ENCODE peak calls at places on chromosomes 11 and 22, in six cellular contexts. One of them, this sample, is unnamed.

GRCh38 chr22:43260346-43260745 is 73.4 kb upstream of the TTLL12 start:
- DNase-seq in coronary artery: no peak
- DNase-seq in HCT116: no peak
- DNase-seq in transverse colon: no peak
- DNase-seq in H9: peak; percentile 44
- DNase-seq in choroid plexus epithelial cell: peak; percentile 21
- DNase-seq in this sample: no peak

GRCh38 chr22:48404801-48405447 is 1422.7 kb downstream of the BRD1 start:
- DNase-seq in HCT116: no peak
- DNase-seq in H9: no peak
- DNase-seq in transverse colon: no peak
- DNase-seq in coronary artery: no peak
- DNase-seq in choroid plexus epithelial cell: no peak
- DNase-seq in this sample: no peak

GRCh38 chr11:63916837-63917684 is at the start of gene RCOR2:
- DNase-seq in transverse colon: peak; percentile 79
- DNase-seq in coronary artery: no peak
- DNase-seq in choroid plexus epithelial cell: peak; percentile 81
- DNase-seq in H9: peak; percentile 90
- DNase-seq in HCT116: no peak
- DNase-seq in this sample: peak; percentile 63

GRCh38 chr11:36631704-36632287 is 33.8 kb upstream of the RAG2 start:
- DNase-seq in choroid plexus epithelial cell: no peak
- DNase-seq in H9: no peak
- DNase-seq in transverse colon: no peak
- DNase-seq in HCT116: no peak
- DNase-seq in coronary artery: no peak
- DNase-seq in this sample: no peak

GRCh38 chr11:64385953-64386704 is 27.2 kb downstream of the RPS6KA4 start:
- DNase-seq in H9: no peak
- DNase-seq in coronary artery: no peak
- DNase-seq in transverse colon: no peak
- DNase-seq in HCT116: peak; percentile 38
- DNase-seq in choroid plexus epithelial cell: peak; percentile 17
- DNase-seq in this sample: peak; percentile 12

GRCh38 chr11:61362542-61362875 is 335 bp downstream of the TMEM138 start:
- DNase-seq in coronary artery: peak; percentile 75
- DNase-seq in HCT116: no peak
- DNase-seq in choroid plexus epithelial cell: peak; percentile 77
- DNase-seq in H9: no peak
- DNase-seq in transverse colon: no peak
- DNase-seq in this sample: peak; percentile 26

GRCh38 chr11:106961518-106961917 is 56.8 kb downstream of the GUCY1A2 start:
- DNase-seq in transverse colon: no peak
- DNase-seq in coronary artery: no peak
- DNase-seq in choroid plexus epithelial cell: peak; percentile 98
- DNase-seq in HCT116: no peak
- DNase-seq in H9: no peak
- DNase-seq in this sample: no peak

GRCh38 chr11:129732926-129733325 is 82.7 kb upstream of the TMEM45B start:
- DNase-seq in HCT116: no peak
- DNase-seq in H9: no peak
- DNase-seq in choroid plexus epithelial cell: no peak
- DNase-seq in coronary artery: no peak
- DNase-seq in transverse colon: no peak
- DNase-seq in this sample: peak; percentile 3

GRCh38 chr22:49372530-49373288 is 455.0 kb downstream of the BRD1 start:
- DNase-seq in choroid plexus epithelial cell: no peak
- DNase-seq in HCT116: peak; percentile 83
- DNase-seq in coronary artery: peak; percentile 62
- DNase-seq in transverse colon: no peak
- DNase-seq in H9: peak; percentile 84
- DNase-seq in this sample: peak; percentile 46

GRCh38 chr11:4983851-4984250 is 10.8 kb upstream of the OR51L1 start:
- DNase-seq in coronary artery: no peak
- DNase-seq in H9: no peak
- DNase-seq in choroid plexus epithelial cell: no peak
- DNase-seq in transverse colon: no peak
- DNase-seq in HCT116: no peak
- DNase-seq in this sample: peak; percentile 11

GRCh38 chr11:128745296-128746183 is 51.7 kb downstream of the FLI1 start:
- DNase-seq in choroid plexus epithelial cell: no peak
- DNase-seq in HCT116: no peak
- DNase-seq in transverse colon: no peak
- DNase-seq in H9: no peak
- DNase-seq in coronary artery: no peak
- DNase-seq in this sample: no peak

GRCh38 chr22:38318792-38319773 is 1.9 kb upstream of the CSNK1E start:
- DNase-seq in coronary artery: no peak
- DNase-seq in HCT116: no peak
- DNase-seq in H9: no peak
- DNase-seq in transverse colon: no peak
- DNase-seq in choroid plexus epithelial cell: no peak
- DNase-seq in this sample: no peak

GRCh38 chr11:111633756-111634362 is 31.6 kb downstream of the SIK2 start:
- DNase-seq in coronary artery: no peak
- DNase-seq in H9: no peak
- DNase-seq in choroid plexus epithelial cell: peak; percentile 47
- DNase-seq in transverse colon: no peak
- DNase-seq in HCT116: no peak
- DNase-seq in this sample: no peak

GRCh38 chr11:68690671-68691401 is 6.5 kb downstream of the GAL start:
- DNase-seq in H9: peak; percentile 28
- DNase-seq in choroid plexus epithelial cell: peak; percentile 9
- DNase-seq in coronary artery: no peak
- DNase-seq in transverse colon: no peak
- DNase-seq in HCT116: no peak
- DNase-seq in this sample: no peak
- TF ChIP-seq CTCF in H9: peak; percentile 43
- TF ChIP-seq CTCF in choroid plexus epithelial cell: peak; percentile 19
- TF ChIP-seq CTCF in coronary artery: no peak
- TF ChIP-seq CTCF in transverse colon: no peak
- TF ChIP-seq CTCF in HCT116: peak; percentile 43
- TF ChIP-seq CTCF in this sample: no peak

GRCh38 chr11:71563401-71563800 is 2.0 kb upstream of the KRTAP5-10 start:
- DNase-seq in transverse colon: no peak
- DNase-seq in coronary artery: no peak
- DNase-seq in H9: peak; percentile 59
- DNase-seq in choroid plexus epithelial cell: peak; percentile 78
- DNase-seq in HCT116: peak; percentile 51
- DNase-seq in this sample: peak; percentile 30
- TF ChIP-seq CTCF in transverse colon: peak; percentile 14
- TF ChIP-seq CTCF in coronary artery: no peak
- TF ChIP-seq CTCF in H9: peak; percentile 66
- TF ChIP-seq CTCF in choroid plexus epithelial cell: peak; percentile 72
- TF ChIP-seq CTCF in HCT116: peak; percentile 68
- TF ChIP-seq CTCF in this sample: no peak

GRCh38 chr11:9265211-9266131 is at the start of gene DENND5A:
- DNase-seq in choroid plexus epithelial cell: peak; percentile 88
- DNase-seq in HCT116: peak; percentile 43
- DNase-seq in coronary artery: peak; percentile 90
- DNase-seq in transverse colon: peak; percentile 77
- DNase-seq in H9: peak; percentile 91
- DNase-seq in this sample: peak; percentile 68
- TF ChIP-seq CTCF in choroid plexus epithelial cell: no peak
- TF ChIP-seq CTCF in HCT116: no peak
- TF ChIP-seq CTCF in coronary artery: no peak
- TF ChIP-seq CTCF in transverse colon: no peak
- TF ChIP-seq CTCF in H9: no peak
- TF ChIP-seq CTCF in this sample: no peak

GRCh38 chr22:27151407-27151806 is 494.0 kb downstream of the MIAT start:
- DNase-seq in HCT116: no peak
- DNase-seq in choroid plexus epithelial cell: no peak
- DNase-seq in H9: peak; percentile 45
- DNase-seq in transverse colon: no peak
- DNase-seq in coronary artery: no peak
- DNase-seq in this sample: no peak
- TF ChIP-seq CTCF in HCT116: peak; percentile 27
- TF ChIP-seq CTCF in choroid plexus epithelial cell: peak; percentile 1
- TF ChIP-seq CTCF in H9: peak; percentile 57
- TF ChIP-seq CTCF in transverse colon: no peak
- TF ChIP-seq CTCF in coronary artery: no peak
- TF ChIP-seq CTCF in this sample: no peak

DNA sequence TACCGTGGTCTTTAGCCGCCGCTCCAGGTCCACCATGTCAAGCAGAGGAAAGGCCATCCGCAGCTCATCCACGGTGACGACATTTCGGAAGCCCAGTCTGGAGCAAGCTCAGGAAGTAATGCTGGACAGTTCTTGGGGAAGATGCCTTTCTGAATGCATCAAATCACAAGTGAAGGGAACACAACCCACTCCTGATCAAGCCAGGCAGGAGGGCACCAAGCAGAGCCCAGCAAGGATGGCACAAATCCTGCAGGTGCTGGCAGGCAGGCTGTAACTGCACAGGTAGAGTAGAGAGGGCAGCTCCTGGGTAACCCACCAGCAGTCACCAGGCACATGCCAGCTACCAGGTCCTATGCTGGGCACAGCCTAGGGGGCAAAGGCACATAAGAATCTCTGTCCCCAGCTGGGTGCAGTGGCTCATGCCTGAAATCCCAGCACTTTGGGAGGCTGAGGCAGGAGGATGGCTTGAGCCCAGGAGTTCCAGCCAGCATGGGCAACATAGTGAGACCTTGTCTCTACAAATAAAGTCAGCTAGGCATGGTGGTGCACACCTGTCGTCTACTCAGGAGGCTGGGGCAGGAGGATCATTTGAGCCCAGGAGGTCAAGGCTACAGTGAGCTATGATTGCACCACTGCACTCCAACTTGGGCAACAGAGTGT is 13.9 kb downstream of the HDHD5 start:
- DNase-seq in choroid plexus epithelial cell: no peak
- DNase-seq in H9: no peak
- DNase-seq in transverse colon: no peak
- DNase-seq in HCT116: no peak
- DNase-seq in coronary artery: no peak
- DNase-seq in this sample: no peak
- TF ChIP-seq CTCF in choroid plexus epithelial cell: no peak
- TF ChIP-seq CTCF in H9: no peak
- TF ChIP-seq CTCF in transverse colon: no peak
- TF ChIP-seq CTCF in HCT116: no peak
- TF ChIP-seq CTCF in coronary artery: no peak
- TF ChIP-seq CTCF in this sample: no peak

DNA sequence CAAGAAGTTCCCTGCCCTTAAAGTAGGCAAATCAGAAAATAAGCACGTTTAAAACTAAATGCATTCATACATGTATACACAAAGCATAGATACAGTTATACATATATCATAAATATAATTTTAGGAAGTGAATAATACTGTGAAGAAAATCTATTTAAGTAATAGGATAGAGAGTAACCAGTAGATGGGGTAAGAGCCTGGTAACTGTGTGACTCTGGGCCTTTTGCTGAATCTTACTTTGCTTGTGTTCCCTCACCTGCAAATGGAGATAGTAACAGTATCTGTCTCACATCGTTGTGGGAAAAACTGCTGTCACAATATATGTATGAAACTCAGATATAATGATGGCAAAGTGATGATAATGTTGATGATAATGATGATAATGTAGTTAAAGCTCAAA is 29.9 kb downstream of the MS4A2 start:
- DNase-seq in choroid plexus epithelial cell: no peak
- DNase-seq in coronary artery: no peak
- DNase-seq in transverse colon: no peak
- DNase-seq in HCT116: no peak
- DNase-seq in H9: no peak
- DNase-seq in this sample: no peak
- TF ChIP-seq CTCF in choroid plexus epithelial cell: no peak
- TF ChIP-seq CTCF in coronary artery: no peak
- TF ChIP-seq CTCF in transverse colon: no peak
- TF ChIP-seq CTCF in HCT116: peak; percentile 27
- TF ChIP-seq CTCF in H9: peak; percentile 41
- TF ChIP-seq CTCF in this sample: no peak

DNA sequence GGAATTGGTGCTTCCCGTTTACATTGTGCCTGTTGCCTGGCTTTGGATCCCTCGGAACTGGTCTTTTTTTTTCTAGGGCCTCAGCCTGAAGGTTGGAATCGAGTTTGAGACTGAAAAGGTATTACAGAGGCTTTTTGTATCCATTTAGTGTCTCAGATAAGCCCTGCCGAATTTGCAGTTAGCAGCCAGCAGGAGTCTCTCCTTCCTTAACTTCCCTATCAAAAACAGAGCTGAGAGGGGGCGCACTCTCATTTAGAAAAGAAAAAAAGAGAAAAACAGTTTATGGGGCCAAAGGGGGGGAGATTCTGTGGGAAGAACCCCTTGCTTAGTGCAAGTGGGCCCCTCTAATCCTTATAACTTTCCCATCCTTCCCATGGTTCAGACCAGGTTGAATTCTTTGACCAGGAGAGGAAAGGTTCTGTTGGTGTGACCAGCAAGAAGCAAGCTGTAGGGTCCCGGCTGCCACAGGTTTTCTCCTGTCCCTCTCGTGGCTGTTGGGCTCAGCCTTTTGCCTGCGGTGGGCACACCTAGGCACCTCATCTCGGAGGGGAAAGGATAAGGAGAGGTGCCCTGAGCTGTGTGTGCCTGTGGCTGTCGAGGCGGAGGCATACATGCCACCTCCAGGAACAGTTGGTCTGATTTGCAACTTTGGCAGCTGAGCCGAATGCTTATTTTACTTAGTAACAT is 565.1 kb upstream of the CNTN5 start:
- DNase-seq in coronary artery: no peak
- DNase-seq in H9: peak; percentile 69
- DNase-seq in transverse colon: no peak
- DNase-seq in choroid plexus epithelial cell: peak; percentile 1
- DNase-seq in HCT116: no peak
- DNase-seq in this sample: no peak
- TF ChIP-seq CTCF in coronary artery: no peak
- TF ChIP-seq CTCF in H9: peak; percentile 75
- TF ChIP-seq CTCF in transverse colon: no peak
- TF ChIP-seq CTCF in choroid plexus epithelial cell: peak; percentile 25
- TF ChIP-seq CTCF in HCT116: no peak
- TF ChIP-seq CTCF in this sample: no peak

GRCh38 chr11:130979386-130979972 is 63.2 kb upstream of the SNX19 start:
- DNase-seq in choroid plexus epithelial cell: peak; percentile 75
- DNase-seq in H9: no peak
- DNase-seq in transverse colon: no peak
- DNase-seq in HCT116: no peak
- DNase-seq in coronary artery: no peak
- DNase-seq in this sample: no peak
- TF ChIP-seq CTCF in choroid plexus epithelial cell: peak; percentile 77
- TF ChIP-seq CTCF in H9: peak; percentile 77
- TF ChIP-seq CTCF in transverse colon: peak; percentile 15
- TF ChIP-seq CTCF in HCT116: peak; percentile 53
- TF ChIP-seq CTCF in coronary artery: no peak
- TF ChIP-seq CTCF in this sample: no peak

GRCh38 chr11:116072776-116073175 is 568.6 kb upstream of the CADM1 start:
- DNase-seq in H9: peak; percentile 67
- DNase-seq in coronary artery: no peak
- DNase-seq in transverse colon: no peak
- DNase-seq in choroid plexus epithelial cell: no peak
- DNase-seq in HCT116: no peak
- DNase-seq in this sample: no peak
- TF ChIP-seq CTCF in H9: peak; percentile 53
- TF ChIP-seq CTCF in coronary artery: no peak
- TF ChIP-seq CTCF in transverse colon: no peak
- TF ChIP-seq CTCF in choroid plexus epithelial cell: no peak
- TF ChIP-seq CTCF in HCT116: peak; percentile 18
- TF ChIP-seq CTCF in this sample: no peak